ENCODE peak calls at places on chromosomes 6 and 20, in five cellular contexts. One of them, this sample, is unnamed.
A peak's percentile ranks its signal among the peaks of the same experiment; 100 is the strongest.

GRCh38 chr20:5918856-5919633 is 31.3 kb downstream of the TRMT6 start:
- DNase-seq in brain microvascular endothelial cell: peak; percentile 42
- DNase-seq in colonic mucosa: no peak
- DNase-seq in neural progenitor cell: no peak
- DNase-seq in bronchial epithelial cell: peak; percentile 88
- DNase-seq in this sample: peak; percentile 87

GRCh38 chr20:44961868-44962267 is 1.7 kb upstream of the TOMM34 start:
- DNase-seq in brain microvascular endothelial cell: peak; percentile 58
- DNase-seq in colonic mucosa: no peak
- DNase-seq in neural progenitor cell: no peak
- DNase-seq in bronchial epithelial cell: peak; percentile 54
- DNase-seq in this sample: peak; percentile 59

GRCh38 chr6:82890240-82890639 is 175.4 kb downstream of the UBE3D start:
- DNase-seq in brain microvascular endothelial cell: no peak
- DNase-seq in colonic mucosa: no peak
- DNase-seq in neural progenitor cell: no peak
- DNase-seq in bronchial epithelial cell: peak; percentile 42
- DNase-seq in this sample: peak; percentile 28

GRCh38 chr20:9884666-9885065 is 45.8 kb upstream of the PAK5 start:
- DNase-seq in brain microvascular endothelial cell: no peak
- DNase-seq in colonic mucosa: no peak
- DNase-seq in neural progenitor cell: no peak
- DNase-seq in bronchial epithelial cell: peak; percentile 8
- DNase-seq in this sample: no peak

GRCh38 chr6:41200296-41200900 is 551 bp downstream of the TREML2 start:
- DNase-seq in brain microvascular endothelial cell: no peak
- DNase-seq in colonic mucosa: no peak
- DNase-seq in neural progenitor cell: no peak
- DNase-seq in bronchial epithelial cell: peak; percentile 7
- DNase-seq in this sample: no peak

GRCh38 chr6:105112577-105112976 is 67.2 kb downstream of the POPDC3 start:
- DNase-seq in brain microvascular endothelial cell: no peak
- DNase-seq in colonic mucosa: no peak
- DNase-seq in neural progenitor cell: no peak
- DNase-seq in bronchial epithelial cell: peak; percentile 5
- DNase-seq in this sample: peak; percentile 9

GRCh38 chr6:142907544-142907943 is 37.4 kb downstream of the HIVEP2 start:
- DNase-seq in brain microvascular endothelial cell: no peak
- DNase-seq in colonic mucosa: no peak
- DNase-seq in neural progenitor cell: no peak
- DNase-seq in bronchial epithelial cell: no peak
- DNase-seq in this sample: no peak

GRCh38 chr20:33172781-33173180 is 4.8 kb downstream of the BPIFA2 start:
- DNase-seq in brain microvascular endothelial cell: no peak
- DNase-seq in colonic mucosa: no peak
- DNase-seq in neural progenitor cell: no peak
- DNase-seq in bronchial epithelial cell: peak; percentile 4
- DNase-seq in this sample: no peak

GRCh38 chr6:164097557-164098398 is 683.3 kb downstream of the QKI start:
- DNase-seq in brain microvascular endothelial cell: peak; percentile 47
- DNase-seq in colonic mucosa: no peak
- DNase-seq in neural progenitor cell: peak; percentile 36
- DNase-seq in bronchial epithelial cell: peak; percentile 51
- DNase-seq in this sample: peak; percentile 19

GRCh38 chr6:125948455-125948854 is 8.1 kb upstream of the HINT3 start:
- DNase-seq in brain microvascular endothelial cell: no peak
- DNase-seq in colonic mucosa: no peak
- DNase-seq in neural progenitor cell: no peak
- DNase-seq in bronchial epithelial cell: no peak
- DNase-seq in this sample: no peak

GRCh38 chr20:62313021-62313420 is 10.2 kb downstream of the ADRM1 start:
- DNase-seq in brain microvascular endothelial cell: no peak
- DNase-seq in colonic mucosa: no peak
- DNase-seq in neural progenitor cell: no peak
- DNase-seq in bronchial epithelial cell: no peak
- DNase-seq in this sample: no peak

GRCh38 chr6:49539102-49539501 is 11.4 kb upstream of the C6orf141 start:
- DNase-seq in brain microvascular endothelial cell: no peak
- DNase-seq in colonic mucosa: no peak
- DNase-seq in neural progenitor cell: no peak
- DNase-seq in bronchial epithelial cell: no peak
- DNase-seq in this sample: no peak

GRCh38 chr6:24323632-24324337 is 34.1 kb downstream of the DCDC2 start:
- DNase-seq in brain microvascular endothelial cell: no peak
- DNase-seq in colonic mucosa: no peak
- DNase-seq in neural progenitor cell: peak; percentile 60
- DNase-seq in bronchial epithelial cell: no peak
- DNase-seq in this sample: no peak

GRCh38 chr6:106192824-106193223 is 106.7 kb downstream of the PRDM1 start:
- DNase-seq in brain microvascular endothelial cell: peak; percentile 28
- DNase-seq in colonic mucosa: no peak
- DNase-seq in neural progenitor cell: no peak
- DNase-seq in bronchial epithelial cell: peak; percentile 67
- DNase-seq in this sample: peak; percentile 67

GRCh38 chr20:7754102-7754501 is 186.2 kb downstream of the HAO1 start:
- DNase-seq in brain microvascular endothelial cell: no peak
- DNase-seq in colonic mucosa: no peak
- DNase-seq in neural progenitor cell: no peak
- DNase-seq in bronchial epithelial cell: no peak
- DNase-seq in this sample: no peak

GRCh38 chr20:3803854-3804253 is 7.7 kb downstream of the CDC25B start:
- DNase-seq in brain microvascular endothelial cell: no peak
- DNase-seq in colonic mucosa: no peak
- DNase-seq in neural progenitor cell: no peak
- DNase-seq in bronchial epithelial cell: no peak
- DNase-seq in this sample: no peak

GRCh38 chr6:103122766-103123601 is 1729.5 kb downstream of the GRIK2 start:
- DNase-seq in brain microvascular endothelial cell: peak; percentile 40
- DNase-seq in colonic mucosa: peak; percentile 39
- DNase-seq in neural progenitor cell: peak; percentile 90
- DNase-seq in bronchial epithelial cell: peak; percentile 15
- DNase-seq in this sample: peak; percentile 79

GRCh38 chr20:49646126-49646525 is 67.6 kb downstream of the B4GALT5 start:
- DNase-seq in brain microvascular endothelial cell: peak; percentile 77
- DNase-seq in colonic mucosa: no peak
- DNase-seq in neural progenitor cell: no peak
- DNase-seq in bronchial epithelial cell: no peak
- DNase-seq in this sample: peak; percentile 50

GRCh38 chr6:157271911-157272310 is 51.4 kb downstream of the TMEM242 start:
- DNase-seq in brain microvascular endothelial cell: no peak
- DNase-seq in colonic mucosa: no peak
- DNase-seq in neural progenitor cell: no peak
- DNase-seq in bronchial epithelial cell: no peak
- DNase-seq in this sample: no peak

GRCh38 chr20:48771542-48771941 is 56.3 kb downstream of the PREX1 start:
- DNase-seq in brain microvascular endothelial cell: no peak
- DNase-seq in colonic mucosa: no peak
- DNase-seq in neural progenitor cell: no peak
- DNase-seq in bronchial epithelial cell: no peak
- DNase-seq in this sample: no peak

GRCh38 chr20:33651562-33652048 is 10.5 kb upstream of the C20orf144 start:
- DNase-seq in brain microvascular endothelial cell: no peak
- DNase-seq in colonic mucosa: peak; percentile 31
- DNase-seq in neural progenitor cell: no peak
- DNase-seq in bronchial epithelial cell: no peak
- DNase-seq in this sample: no peak

GRCh38 chr20:3680701-3681351 is 984 bp downstream of the ADAM33 start:
- DNase-seq in brain microvascular endothelial cell: no peak
- DNase-seq in colonic mucosa: no peak
- DNase-seq in neural progenitor cell: peak; percentile 51
- DNase-seq in bronchial epithelial cell: no peak
- DNase-seq in this sample: no peak

GRCh38 chr20:44170796-44171410 is 16.1 kb downstream of the JPH2 start:
- DNase-seq in brain microvascular endothelial cell: no peak
- DNase-seq in colonic mucosa: no peak
- DNase-seq in neural progenitor cell: no peak
- DNase-seq in bronchial epithelial cell: no peak
- DNase-seq in this sample: no peak

GRCh38 chr6:42831237-42831636 is 48.2 kb upstream of the RPL7L1 start:
- DNase-seq in brain microvascular endothelial cell: no peak
- DNase-seq in colonic mucosa: no peak
- DNase-seq in neural progenitor cell: no peak
- DNase-seq in bronchial epithelial cell: no peak
- DNase-seq in this sample: no peak

GRCh38 chr6:164227952-164228522 is 813.5 kb downstream of the QKI start:
- DNase-seq in brain microvascular endothelial cell: no peak
- DNase-seq in colonic mucosa: no peak
- DNase-seq in neural progenitor cell: peak; percentile 30
- DNase-seq in bronchial epithelial cell: no peak
- DNase-seq in this sample: no peak

GRCh38 chr6:1786455-1787108 is 176.9 kb downstream of the FOXC1 start:
- DNase-seq in brain microvascular endothelial cell: no peak
- DNase-seq in colonic mucosa: no peak
- DNase-seq in neural progenitor cell: no peak
- DNase-seq in bronchial epithelial cell: no peak
- DNase-seq in this sample: no peak

GRCh38 chr20:40861427-40862008 is 167.1 kb upstream of the TOP1 start:
- DNase-seq in brain microvascular endothelial cell: no peak
- DNase-seq in colonic mucosa: no peak
- DNase-seq in neural progenitor cell: no peak
- DNase-seq in bronchial epithelial cell: no peak
- DNase-seq in this sample: no peak

GRCh38 chr6:157989541-157990289 is 8.1 kb downstream of the SYNJ2 start:
- DNase-seq in brain microvascular endothelial cell: no peak
- DNase-seq in colonic mucosa: peak; percentile 89
- DNase-seq in neural progenitor cell: no peak
- DNase-seq in bronchial epithelial cell: peak; percentile 38
- DNase-seq in this sample: peak; percentile 53

GRCh38 chr6:141203902-141204575 is 928.7 kb upstream of the GJE1 start:
- DNase-seq in brain microvascular endothelial cell: peak; percentile 1
- DNase-seq in colonic mucosa: no peak
- DNase-seq in neural progenitor cell: no peak
- DNase-seq in bronchial epithelial cell: peak; percentile 33
- DNase-seq in this sample: peak; percentile 23

DNA sequence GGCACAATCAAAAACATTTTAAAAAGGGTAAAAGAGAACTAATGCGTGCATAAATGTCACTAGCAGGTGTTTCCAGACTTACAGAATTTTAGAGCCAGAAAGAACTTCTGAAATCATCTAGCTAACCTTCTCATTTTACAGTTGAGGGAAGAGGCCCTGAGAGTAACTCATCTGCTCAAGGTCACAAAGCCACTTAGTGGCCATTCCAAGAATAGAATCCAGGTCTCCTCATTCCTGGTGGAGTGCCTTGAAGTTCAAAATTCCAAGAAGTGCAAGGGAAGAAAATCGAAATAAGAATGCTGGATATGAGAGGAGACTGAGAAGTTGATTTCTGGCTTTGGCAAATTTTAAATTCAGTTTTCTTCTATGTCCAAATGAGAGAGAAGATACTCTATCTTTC is 3.2 kb upstream of the KIAA0408 start:
- DNase-seq in brain microvascular endothelial cell: no peak
- DNase-seq in colonic mucosa: no peak
- DNase-seq in neural progenitor cell: no peak
- DNase-seq in bronchial epithelial cell: no peak
- DNase-seq in this sample: no peak
- TF ChIP-seq CTCF in brain microvascular endothelial cell: peak; percentile 35
- TF ChIP-seq CTCF in colonic mucosa: no peak
- TF ChIP-seq CTCF in neural progenitor cell: no peak
- TF ChIP-seq CTCF in bronchial epithelial cell: no peak
- TF ChIP-seq CTCF in this sample: no peak

GRCh38 chr6:36677753-36678487 is 594 bp upstream of the CDKN1A start:
- DNase-seq in brain microvascular endothelial cell: no peak
- DNase-seq in colonic mucosa: peak; percentile 52
- DNase-seq in neural progenitor cell: no peak
- DNase-seq in bronchial epithelial cell: no peak
- DNase-seq in this sample: peak; percentile 49
- H3K4me3 ChIP-seq in brain microvascular endothelial cell: peak overlapping the region; percentile 27
- H3K4me3 ChIP-seq in colonic mucosa: peak overlapping the region; percentile 74
- H3K4me3 ChIP-seq in neural progenitor cell: peak overlapping the region; percentile 65
- H3K4me3 ChIP-seq in bronchial epithelial cell: peak overlapping the region; percentile 85
- H3K4me3 ChIP-seq in this sample: peak overlapping the region; percentile 94

GRCh38 chr20:35571566-35571965 is 29.7 kb downstream of the ERGIC3 start:
- DNase-seq in brain microvascular endothelial cell: no peak
- DNase-seq in colonic mucosa: no peak
- DNase-seq in neural progenitor cell: no peak
- DNase-seq in bronchial epithelial cell: no peak
- DNase-seq in this sample: no peak

GRCh38 chr20:35563834-35564233 is 22.0 kb downstream of the ERGIC3 start:
- DNase-seq in brain microvascular endothelial cell: no peak
- DNase-seq in colonic mucosa: no peak
- DNase-seq in neural progenitor cell: no peak
- DNase-seq in bronchial epithelial cell: no peak
- DNase-seq in this sample: no peak

GRCh38 chr20:35564905-35565304 is 23.0 kb downstream of the ERGIC3 start:
- DNase-seq in brain microvascular endothelial cell: no peak
- DNase-seq in colonic mucosa: no peak
- DNase-seq in neural progenitor cell: no peak
- DNase-seq in bronchial epithelial cell: no peak
- DNase-seq in this sample: no peak

GRCh38 chr20:35572838-35573237 is 31.0 kb downstream of the ERGIC3 start:
- DNase-seq in brain microvascular endothelial cell: no peak
- DNase-seq in colonic mucosa: no peak
- DNase-seq in neural progenitor cell: no peak
- DNase-seq in bronchial epithelial cell: no peak
- DNase-seq in this sample: no peak

GRCh38 chr20:35568645-35569044 is 26.8 kb downstream of the ERGIC3 start:
- DNase-seq in brain microvascular endothelial cell: no peak
- DNase-seq in colonic mucosa: no peak
- DNase-seq in neural progenitor cell: peak; percentile 21
- DNase-seq in bronchial epithelial cell: peak; percentile 20
- DNase-seq in this sample: peak; percentile 47
- TF ChIP-seq CTCF in brain microvascular endothelial cell: peak; percentile 55
- TF ChIP-seq CTCF in colonic mucosa: no peak
- TF ChIP-seq CTCF in neural progenitor cell: peak; percentile 41
- TF ChIP-seq CTCF in bronchial epithelial cell: peak; percentile 38
- TF ChIP-seq CTCF in this sample: peak; percentile 55

GRCh38 chr20:34985439-34986310 is 30.0 kb downstream of the MYH7B start:
- DNase-seq in brain microvascular endothelial cell: no peak
- DNase-seq in colonic mucosa: no peak
- DNase-seq in neural progenitor cell: no peak
- DNase-seq in bronchial epithelial cell: no peak
- DNase-seq in this sample: no peak

GRCh38 chr20:34988176-34988540 is 32.5 kb downstream of the MYH7B start:
- DNase-seq in brain microvascular endothelial cell: no peak
- DNase-seq in colonic mucosa: no peak
- DNase-seq in neural progenitor cell: no peak
- DNase-seq in bronchial epithelial cell: no peak
- DNase-seq in this sample: no peak

GRCh38 chr20:34987288-34988175 is 31.9 kb downstream of the MYH7B start:
- DNase-seq in brain microvascular endothelial cell: no peak
- DNase-seq in colonic mucosa: no peak
- DNase-seq in neural progenitor cell: no peak
- DNase-seq in bronchial epithelial cell: no peak
- DNase-seq in this sample: no peak

GRCh38 chr20:34984756-34985261 is 29.1 kb downstream of the MYH7B start:
- DNase-seq in brain microvascular endothelial cell: no peak
- DNase-seq in colonic mucosa: no peak
- DNase-seq in neural progenitor cell: no peak
- DNase-seq in bronchial epithelial cell: no peak
- DNase-seq in this sample: no peak

GRCh38 chr20:34986311-34987287 is 30.9 kb downstream of the MYH7B start:
- DNase-seq in brain microvascular endothelial cell: no peak
- DNase-seq in colonic mucosa: no peak
- DNase-seq in neural progenitor cell: no peak
- DNase-seq in bronchial epithelial cell: no peak
- DNase-seq in this sample: no peak
- H3K4me3 ChIP-seq in brain microvascular endothelial cell: no peak overlapping the region
- H3K4me3 ChIP-seq in colonic mucosa: no peak overlapping the region
- H3K4me3 ChIP-seq in neural progenitor cell: no peak overlapping the region
- H3K4me3 ChIP-seq in bronchial epithelial cell: no peak overlapping the region
- H3K4me3 ChIP-seq in this sample: no peak overlapping the region

This sample was measured in epithelial cell of esophagus.